ENCODE peak calls at places on chromosome 22, in four cellular contexts. P is WTC11, T is EL, K is iris pigment epithelial cell. J is an unnamed sample.

GRCh38 chr22:31692186-31692886 is 30.3 kb upstream of the PISD start:
- DNase-seq in T (peak), P (no peak), K (peak), J (no peak)

GRCh38 chr22:19497245-19497644 is 17.5 kb downstream of the CDC45 start:
- DNase-seq in P (no peak), K (peak), T (peak), J (no peak)

GRCh38 chr22:49922926-49923325 is 4.5 kb downstream of the CRELD2 start:
- DNase-seq in K (no peak), P (no peak), T (no peak), J (no peak)

GRCh38 chr22:49014227-49015201 is 813.2 kb downstream of the BRD1 start:
- DNase-seq in K (no peak), P (no peak), T (no peak), J (no peak)

GRCh38 chr22:30038219-30038618 is 42.0 kb upstream of the HORMAD2 start:
- DNase-seq in K (peak), T (peak), P (no peak), J (peak)

GRCh38 chr22:39301108-39301507 is 18.3 kb downstream of the RPL3 start:
- DNase-seq in T (no peak), K (no peak), P (no peak), J (no peak)

GRCh38 chr22:27050771-27051170 is 393.4 kb downstream of the MIAT start:
- DNase-seq in P (no peak), K (no peak), T (no peak), J (no peak)

GRCh38 chr22:17734197-17734596 is 40.1 kb downstream of the BID start:
- DNase-seq in T (peak), K (peak), P (no peak), J (no peak)

GRCh38 chr22:44964722-44965078 is 45.1 kb downstream of the PHF21B start:
- DNase-seq in P (no peak), K (no peak), T (no peak), J (no peak)

GRCh38 chr22:32050678-32051515 is 7.8 kb downstream of the SLC5A1 start:
- DNase-seq in P (no peak), T (peak), K (peak), J (peak)

GRCh38 chr22:35578836-35579575 is 38.1 kb downstream of the MB start:
- DNase-seq in K (no peak), P (no peak), T (no peak), J (no peak)

GRCh38 chr22:37534445-37534844 is 15.2 kb upstream of the CARD10 start:
- DNase-seq in K (no peak), T (no peak), P (no peak), J (no peak)

GRCh38 chr22:49608228-49608627 is 219.4 kb downstream of the BRD1 start:
- DNase-seq in T (no peak), K (no peak), P (no peak), J (no peak)

GRCh38 chr22:22884888-22885840 is 2.5 kb upstream of the IGLL5 start:
- DNase-seq in K (no peak), T (no peak), P (no peak), J (no peak)

GRCh38 chr22:45671051-45671782 is 417 bp upstream of the ATXN10 start:
- DNase-seq in T (no peak), P (peak), K (no peak), J (peak)

GRCh38 chr22:40588726-40589125 is 47.8 kb downstream of the MRTFA start:
- DNase-seq in T (peak), K (peak), P (no peak), J (no peak)

GRCh38 chr22:22953796-22954195 is 66.2 kb downstream of the IGLL5 start:
- DNase-seq in T (no peak), K (no peak), P (no peak), J (no peak)

GRCh38 chr22:17479129-17479528 is 84.2 kb upstream of the SLC25A18 start:
- DNase-seq in T (no peak), K (no peak), P (no peak), J (no peak)

GRCh38 chr22:24119476-24119875 is 61.8 kb upstream of the SUSD2 start:
- DNase-seq in T (no peak), K (no peak), P (no peak), J (no peak)

GRCh38 chr22:30420401-30421178 is 5.0 kb upstream of the MTFP1 start:
- DNase-seq in P (no peak), T (peak), K (peak), J (no peak)

GRCh38 chr22:19121631-19122142 is 525 bp downstream of the DGCR2 start:
- DNase-seq in T (peak), K (peak), P (peak), J (peak)

GRCh38 chr22:19884954-19885751 is 30.5 kb upstream of the GNB1L start:
- DNase-seq in K (no peak), P (peak), T (no peak), J (no peak)

GRCh38 chr22:17397756-17398155 is 28.5 kb downstream of the CECR2 start:
- DNase-seq in K (no peak), P (no peak), T (no peak), J (no peak)

GRCh38 chr22:27416553-27417427 is 384.8 kb downstream of the MN1 start:
- DNase-seq in K (peak), P (peak), T (peak), J (peak)

GRCh38 chr22:38397189-38398097 is 57.6 kb downstream of the KCNJ4 start:
- DNase-seq in K (peak), P (peak), T (no peak), J (peak)

GRCh38 chr22:30392661-30393321 is 4.0 kb upstream of the SEC14L2 start:
- DNase-seq in P (no peak), T (no peak), K (no peak), J (peak)

GRCh38 chr22:31933816-31934482 is 10.4 kb upstream of the YWHAH start:
- DNase-seq in T (no peak), K (no peak), P (no peak), J (no peak)

GRCh38 chr22:45268958-45269844 is 15.5 kb upstream of the UPK3A start:
- DNase-seq in P (peak), K (peak), T (peak), J (peak)

GRCh38 chr22:33438273-33438672 is 380.1 kb upstream of the SYN3 start:
- DNase-seq in T (peak), P (no peak), K (peak), J (no peak)

GRCh38 chr22:24474221-24474620 is 20.9 kb upstream of the UPB1 start:
- DNase-seq in T (peak), K (peak), P (no peak), J (peak)

GRCh38 chr22:19479358-19480172 is at the start of gene CDC45:
- DNase-seq in T (peak), P (peak), K (peak), J (peak)

GRCh38 chr22:46224771-46225290 is 25.3 kb downstream of the CDPF1 start:
- DNase-seq in P (no peak), K (no peak), T (no peak), J (no peak)

GRCh38 chr22:45207981-45208664 is 32.6 kb downstream of the KIAA0930 start:
- DNase-seq in K (peak), T (peak), P (no peak), J (no peak)

GRCh38 chr22:23291806-23292452 is 111.6 kb downstream of the BCR start:
- DNase-seq in K (no peak), T (no peak), P (no peak), J (no peak)

GRCh38 chr22:48276933-48277867 is 1514.8 kb downstream of the TBC1D22A start:
- DNase-seq in K (no peak), P (no peak), T (no peak), J (no peak)

GRCh38 chr22:24466831-24467249 is 28.3 kb upstream of the UPB1 start:
- DNase-seq in T (peak), P (no peak), K (peak), J (no peak)

GRCh38 chr22:46195487-46196165 is 45.3 kb downstream of the PPARA start:
- DNase-seq in T (no peak), P (no peak), K (no peak), J (no peak)

GRCh38 chr22:50002791-50003190 is 9.8 kb downstream of the IL17REL start:
- DNase-seq in K (no peak), P (no peak), T (no peak), J (no peak)

GRCh38 chr22:35085621-35086020 is 19.7 kb downstream of the ISX start:
- DNase-seq in K (no peak), P (no peak), T (no peak), J (no peak)

J was measured in mesendoderm.